ENCODE peak calls at places on chromosomes 16 and 17, in seven cellular contexts. K is lower leg skin; Q is left ventricle myocardium inferior; L is GM23338; M is CD8-positive, alpha-beta T cell; P is IMR-90; W is thoracic aorta. U is an unnamed sample.

GRCh38 chr17:7836596-7837374 is 2.8 kb downstream of the KDM6B start:
- DNase-seq in K (peak), Q (peak), L (peak), M (no peak), P (peak), W (peak), U (peak)

GRCh38 chr16:9800180-9800738 is 382.0 kb downstream of the GRIN2A start:
- DNase-seq in K (no peak), Q (no peak), L (no peak), M (no peak), P (no peak), W (no peak), U (no peak)

GRCh38 chr17:39704821-39705551 is 5.1 kb downstream of the ERBB2 start:
- DNase-seq in K (no peak), Q (no peak), L (peak), M (no peak), P (peak), W (peak), U (peak)

GRCh38 chr16:56354746-56355145 is 70.6 kb downstream of the AMFR start:
- DNase-seq in K (peak), Q (no peak), L (no peak), M (no peak), P (no peak), W (no peak), U (no peak)

GRCh38 chr16:49183911-49184310 is 97.7 kb downstream of the CBLN1 start:
- DNase-seq in K (no peak), Q (no peak), L (peak), M (no peak), P (no peak), W (no peak), U (peak)

GRCh38 chr17:38750312-38751121 is 2.0 kb upstream of the PSMB3 start:
- DNase-seq in K (no peak), Q (no peak), L (peak), M (no peak), P (peak), W (no peak), U (peak)

GRCh38 chr16:86974120-86974519 is 343.1 kb downstream of the C16orf95 start:
- DNase-seq in K (no peak), Q (no peak), L (no peak), M (no peak), P (no peak), W (no peak), U (no peak)

GRCh38 chr16:29802416-29802935 is 3.9 kb upstream of the MAZ start:
- DNase-seq in K (no peak), Q (no peak), L (no peak), M (no peak), P (no peak), W (no peak), U (no peak)

GRCh38 chr17:83124871-83125514 is 45.6 kb downstream of the METRNL start:
- DNase-seq in K (peak), Q (no peak), L (no peak), M (no peak), P (no peak), W (no peak), U (no peak)

GRCh38 chr17:6524520-6524919 is 31.8 kb downstream of the PITPNM3 start:
- DNase-seq in K (no peak), Q (no peak), L (no peak), M (no peak), P (peak), W (no peak), U (peak)
- TF ChIP-seq CTCF in K (no peak), Q (no peak), L (no peak), M (no peak), P (no peak), W (no peak), U (no peak)

GRCh38 chr16:25005445-25006306 is 9.5 kb downstream of the ARHGAP17 start:
- DNase-seq in K (no peak), Q (no peak), L (no peak), M (no peak), P (no peak), W (no peak), U (peak)

GRCh38 chr16:25007284-25007984 is 7.7 kb downstream of the ARHGAP17 start:
- DNase-seq in K (no peak), Q (no peak), L (no peak), M (no peak), P (peak), W (no peak), U (no peak)

GRCh38 chr16:25010542-25010941 is 4.6 kb downstream of the ARHGAP17 start:
- DNase-seq in K (no peak), Q (no peak), L (no peak), M (no peak), P (no peak), W (no peak), U (no peak)

GRCh38 chr16:25009822-25010221 is 5.3 kb downstream of the ARHGAP17 start:
- DNase-seq in K (no peak), Q (peak), L (no peak), M (no peak), P (peak), W (no peak), U (no peak)

GRCh38 chr16:25006504-25007055 is 8.6 kb downstream of the ARHGAP17 start:
- DNase-seq in K (no peak), Q (no peak), L (no peak), M (no peak), P (peak), W (no peak), U (no peak)
- H3K4me3 ChIP-seq in K (no peak), Q (no peak), L (no peak), M (no peak), P (no peak), W (no peak), U (no peak)

DNA sequence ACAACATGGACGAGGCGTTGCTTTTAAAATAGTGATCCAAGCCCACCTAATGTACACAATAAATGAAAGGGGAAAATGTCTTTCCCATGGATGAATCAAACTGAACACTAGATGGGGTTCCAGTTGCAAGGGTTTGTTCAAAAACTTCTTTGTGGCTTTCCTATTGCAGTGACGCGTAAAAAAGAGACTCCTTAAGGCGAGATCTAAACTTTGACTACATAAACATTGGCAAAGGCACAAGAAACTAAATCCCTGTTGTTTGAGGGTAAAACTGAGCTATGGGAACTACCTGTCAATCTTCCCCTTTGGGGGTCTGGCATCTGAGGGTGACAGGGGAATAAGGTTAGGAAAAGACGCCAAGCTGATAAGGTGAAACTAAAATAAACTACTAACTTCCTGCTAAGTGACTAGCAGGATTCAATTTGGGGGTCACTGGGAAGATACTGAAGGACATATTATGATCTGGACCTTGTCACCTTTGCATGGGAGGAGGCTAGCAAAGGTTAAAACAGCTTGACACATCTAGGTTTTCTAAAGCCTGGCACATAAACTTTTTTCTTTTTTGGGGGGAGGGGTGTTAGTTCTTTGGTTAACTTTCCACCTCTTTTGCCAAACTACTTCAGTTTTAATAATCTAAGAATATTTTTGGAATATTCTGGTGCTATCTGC is 4.7 kb downstream of the SALL1 start:
- DNase-seq in K (no peak), Q (no peak), L (no peak), M (no peak), P (peak), W (no peak), U (no peak)
- TF ChIP-seq CTCF in K (no peak), Q (no peak), L (peak), M (no peak), P (peak), W (no peak), U (peak)

DNA sequence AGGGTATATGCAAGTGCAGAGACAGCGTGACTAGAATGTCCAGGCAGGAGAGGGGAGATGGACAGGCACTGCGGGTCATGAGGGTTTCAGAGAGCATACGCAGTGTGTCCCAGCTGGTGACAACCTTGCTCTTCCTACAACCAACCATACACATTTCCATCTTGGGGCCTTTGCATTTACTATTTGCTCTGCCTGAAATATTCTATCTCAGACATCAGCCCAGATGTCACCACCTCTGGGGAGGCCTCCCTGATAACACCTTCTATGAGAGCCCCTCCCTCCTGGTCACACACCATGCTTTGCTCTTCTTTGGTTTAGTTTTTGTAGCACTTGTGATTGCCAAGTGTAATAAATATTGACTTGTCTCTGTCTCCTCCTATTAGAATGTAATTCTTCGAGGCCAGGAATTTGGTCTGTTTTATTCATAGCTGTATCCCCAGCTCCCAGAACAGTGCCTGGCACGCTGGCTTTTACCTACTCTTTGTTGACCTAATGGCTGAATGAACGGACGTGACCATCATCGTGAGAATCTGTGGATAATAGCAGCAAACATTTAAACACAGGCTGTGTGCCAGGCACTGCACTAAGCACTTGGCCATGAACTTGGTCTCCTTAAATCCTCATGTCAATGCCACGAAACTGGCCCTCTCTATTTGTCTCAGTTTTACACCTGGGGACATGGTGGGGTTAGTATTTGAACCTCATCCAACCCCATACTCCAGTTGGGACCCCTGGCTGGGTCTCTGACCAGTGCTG is 51.9 kb downstream of the PLCG2 start:
- DNase-seq in K (no peak), Q (no peak), L (no peak), M (no peak), P (no peak), W (no peak), U (no peak)
- H3K4me3 ChIP-seq in K (no peak), Q (no peak), L (no peak), M (no peak), P (no peak), W (no peak), U (no peak)

GRCh38 chr16:589658-590159 is at the start of gene RAB40C:
- DNase-seq in K (peak), Q (peak), L (peak), M (peak), P (peak), W (peak), U (peak)
- TF ChIP-seq CTCF in K (no peak), Q (no peak), L (no peak), M (no peak), P (peak), W (no peak), U (no peak)

GRCh38 chr16:369275-369865 is 968 bp downstream of the MRPL28 start:
- DNase-seq in K (no peak), Q (no peak), L (no peak), M (no peak), P (no peak), W (no peak), U (no peak)
- H3K4me3 ChIP-seq in K (no peak), Q (peak), L (peak), M (no peak), P (no peak), W (peak), U (peak)

GRCh38 chr17:42180922-42181850 is at the start of gene KCNH4:
- DNase-seq in K (peak), Q (peak), L (peak), M (peak), P (peak), W (peak), U (peak)
- TF ChIP-seq CTCF in K (no peak), Q (peak), L (peak), M (peak), P (peak), W (no peak), U (peak)

GRCh38 chr17:78878261-78878660 is 24.7 kb downstream of the CEP295NL start:
- DNase-seq in K (no peak), Q (no peak), L (no peak), M (no peak), P (no peak), W (no peak), U (no peak)

GRCh38 chr17:78882546-78883089 is 20.4 kb downstream of the CEP295NL start:
- DNase-seq in K (peak), Q (no peak), L (no peak), M (no peak), P (no peak), W (no peak), U (no peak)

GRCh38 chr17:78878871-78879270 is 24.1 kb downstream of the CEP295NL start:
- DNase-seq in K (no peak), Q (no peak), L (no peak), M (no peak), P (no peak), W (no peak), U (no peak)

GRCh38 chr17:78883090-78883532 is 19.9 kb downstream of the CEP295NL start:
- DNase-seq in K (peak), Q (peak), L (no peak), M (no peak), P (peak), W (peak), U (peak)

GRCh38 chr17:78879679-78880186 is 23.3 kb downstream of the CEP295NL start:
- DNase-seq in K (peak), Q (peak), L (no peak), M (no peak), P (peak), W (peak), U (no peak)
- H3K4me3 ChIP-seq in K (no peak), Q (peak), L (no peak), M (peak), P (no peak), W (peak), U (no peak)

U was measured in epithelial cell of esophagus.